ENCODE peak calls at places on chromosome 9, in ten cellular contexts. W, X, R, H, I, P, J, V, U and G are unnamed samples. For H3K4me1, the result is how much of the 10 kb centered on the place peaks cover.

GRCh38 chr9:81848472-81848871 is 79.8 kb upstream of the SPATA31D4 start:
- DNase-seq in H (no peak), P (no peak), W (no peak), J (no peak), I (no peak), V (no peak), U (no peak), R (no peak), X (no peak), G (no peak)

GRCh38 chr9:86464242-86464641 is 110.0 kb upstream of the TUT7 start:
- DNase-seq in V (no peak), W (no peak), P (no peak), R (no peak), H (no peak), I (no peak), X (no peak), U (no peak), J (no peak), G (no peak)

GRCh38 chr9:3980771-3981170 is 319.1 kb downstream of the GLIS3 start:
- DNase-seq in U (no peak), J (no peak), H (no peak), X (no peak), R (no peak), V (no peak), I (peak), W (no peak), P (no peak), G (no peak)

GRCh38 chr9:113720495-113720894 is 155.6 kb upstream of the ZNF618 start:
- DNase-seq in V (no peak), I (no peak), P (no peak), X (no peak), U (no peak), J (no peak), W (no peak), H (no peak), R (no peak), G (no peak)

GRCh38 chr9:113375057-113376023 is 1.4 kb downstream of the HDHD3 start:
- DNase-seq in U (no peak), I (no peak), P (no peak), V (no peak), H (peak), W (no peak), J (no peak), R (no peak), X (no peak), G (no peak)

GRCh38 chr9:28363180-28363579 is 789.9 kb upstream of the C9orf72 start:
- DNase-seq in X (no peak), W (no peak), R (no peak), H (no peak), P (no peak), I (no peak), J (no peak), U (no peak), V (no peak), G (no peak)

GRCh38 chr9:93827545-93828330 is 127.4 kb downstream of the BARX1 start:
- DNase-seq in W (peak), R (no peak), P (no peak), V (no peak), U (peak), X (peak), J (peak), H (peak), I (peak), G (peak)

GRCh38 chr9:4573634-4574391 is 83.5 kb downstream of the SLC1A1 start:
- DNase-seq in X (no peak), H (no peak), V (no peak), J (no peak), I (no peak), W (no peak), U (no peak), P (no peak), R (no peak), G (no peak)

GRCh38 chr9:71863652-71864051 is 47.3 kb downstream of the ABHD17B start:
- DNase-seq in W (no peak), X (no peak), V (no peak), P (no peak), R (no peak), H (no peak), U (no peak), J (no peak), I (no peak), G (no peak)

GRCh38 chr9:97502222-97502983 is 937 bp downstream of the TMOD1 start:
- DNase-seq in H (no peak), W (no peak), I (no peak), X (no peak), V (no peak), P (no peak), R (no peak), U (peak), J (peak), G (no peak)

GRCh38 chr9:132044176-132044880 is 35.3 kb downstream of the MED27 start:
- DNase-seq in P (no peak), W (no peak), H (no peak), U (no peak), V (no peak), R (no peak), J (no peak), I (no peak), X (no peak), G (no peak)
- H3K27ac ChIP-seq in P (no peak), W (no peak), H (no peak), U (no peak), V (no peak), R (no peak), J (no peak), I (no peak), X (no peak), G (no peak)

DNA sequence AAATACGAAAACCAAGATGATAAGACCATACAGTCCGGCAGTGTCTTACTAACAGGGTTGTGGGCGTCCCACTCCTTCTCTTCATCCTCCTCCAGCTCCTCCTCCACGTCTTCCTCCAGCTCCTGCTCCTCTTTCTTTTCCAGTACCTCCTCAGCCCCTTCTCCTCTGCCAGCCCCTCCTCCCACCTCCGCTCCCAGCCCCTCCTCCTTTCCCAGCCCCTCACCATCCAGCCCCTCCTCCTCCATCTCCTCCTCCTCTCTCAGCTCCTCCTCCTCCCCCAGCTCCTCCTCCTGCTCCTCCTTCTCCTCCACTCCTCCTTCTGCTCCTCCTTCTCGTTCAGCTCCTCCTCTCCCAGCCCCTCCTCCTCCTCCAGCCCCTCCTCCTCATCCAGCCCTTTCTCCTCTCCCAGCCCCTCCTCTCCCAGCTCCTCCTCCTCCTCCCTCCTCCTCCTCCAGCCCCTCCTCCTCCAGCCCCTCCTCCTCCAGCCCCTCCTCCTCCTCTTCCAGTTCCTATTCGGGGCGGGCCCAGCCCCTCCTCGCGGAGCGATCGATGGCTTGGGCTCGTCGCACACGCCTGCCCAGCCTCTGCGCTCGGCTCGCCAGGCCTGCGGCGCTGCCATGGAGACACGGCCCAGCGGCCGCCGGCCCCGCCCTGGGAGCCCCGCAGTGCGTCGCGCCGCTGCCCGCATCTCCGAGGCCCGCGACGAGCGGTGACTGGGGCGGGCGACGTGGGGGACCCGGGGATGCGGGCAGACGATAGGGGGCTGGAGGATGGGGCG is at the start of gene BRD3OS:
- DNase-seq in X (peak), P (peak), I (peak), V (peak), J (peak), U (peak), H (peak), R (peak), W (peak), G (peak)
- H3K4me3 ChIP-seq in X (peak), P (peak), I (peak), V (peak), J (peak), U (peak), H (peak), R (peak), W (peak), G (peak)

GRCh38 chr9:33159760-33160127 is 7.4 kb downstream of the B4GALT1 start:
- DNase-seq in V (no peak), X (peak), H (peak), U (peak), I (no peak), W (no peak), R (peak), J (no peak), P (peak), G (peak)
- H3K4me1 ChIP-seq in V (half or more), X (half or more), H (half or more), U (half or more), I (under half), W (half or more), R (under half), J (half or more), P (half or more), G (under half)

DNA sequence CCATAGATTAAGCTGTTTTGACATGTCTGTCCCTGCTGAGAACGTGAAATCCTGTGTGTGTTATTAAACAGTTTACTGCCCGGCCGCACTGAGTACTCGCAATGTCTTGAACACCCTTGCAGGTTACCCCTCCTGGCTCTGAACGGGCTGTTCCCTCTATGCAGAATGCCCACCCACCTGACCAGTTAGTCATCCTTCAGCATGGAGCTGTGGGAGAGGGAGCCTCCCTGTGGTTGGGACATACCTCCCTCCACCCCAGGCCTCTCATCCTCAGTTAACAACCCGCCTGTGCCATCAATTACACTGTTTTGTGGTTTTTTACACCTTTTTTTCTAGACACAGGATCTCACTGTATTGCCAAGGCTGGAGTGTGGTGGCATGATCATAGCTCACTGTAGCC is 26.0 kb downstream of the TJP2 start:
- DNase-seq in V (no peak), R (no peak), P (no peak), W (no peak), I (no peak), X (no peak), J (no peak), U (no peak), H (no peak), G (no peak)
- H3K27ac ChIP-seq in V (no peak), R (no peak), P (no peak), W (no peak), I (no peak), X (no peak), J (no peak), U (no peak), H (no peak), G (no peak)

GRCh38 chr9:127783111-127783621 is 2.7 kb upstream of the CDK9 start:
- DNase-seq in H (peak), J (peak), R (peak), I (no peak), X (peak), V (peak), P (peak), W (peak), U (peak), G (peak)
- H3K4me3 ChIP-seq in H (no peak), J (no peak), R (no peak), I (no peak), X (peak), V (no peak), P (no peak), W (no peak), U (no peak), G (no peak)

DNA sequence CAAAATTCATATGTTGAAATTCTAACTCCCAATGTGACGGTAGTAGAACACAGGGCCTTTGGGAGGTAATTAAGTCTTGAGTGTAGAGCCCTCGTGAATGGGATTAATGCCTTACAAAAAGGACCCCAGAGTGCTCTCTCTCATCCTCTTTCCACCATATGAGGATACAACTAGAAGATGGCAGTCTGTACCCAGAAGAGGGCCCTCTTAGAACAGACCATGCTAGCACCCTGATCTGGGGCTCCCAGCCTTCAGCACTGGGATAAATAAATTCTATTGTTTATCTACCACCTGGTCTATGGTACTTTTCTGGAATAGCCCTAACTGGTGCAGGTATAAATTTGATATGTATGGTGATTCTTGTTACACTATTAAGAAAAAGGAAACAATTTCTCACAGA is 332.3 kb downstream of the BRINP1 start:
- DNase-seq in R (no peak), P (no peak), J (no peak), V (no peak), X (no peak), I (no peak), H (no peak), U (no peak), W (no peak), G (no peak)
- H3K4me1 ChIP-seq in R (under half), P (under half), J (under half), V (under half), X (under half), I (under half), H (under half), U (under half), W (under half), G (under half)

DNA sequence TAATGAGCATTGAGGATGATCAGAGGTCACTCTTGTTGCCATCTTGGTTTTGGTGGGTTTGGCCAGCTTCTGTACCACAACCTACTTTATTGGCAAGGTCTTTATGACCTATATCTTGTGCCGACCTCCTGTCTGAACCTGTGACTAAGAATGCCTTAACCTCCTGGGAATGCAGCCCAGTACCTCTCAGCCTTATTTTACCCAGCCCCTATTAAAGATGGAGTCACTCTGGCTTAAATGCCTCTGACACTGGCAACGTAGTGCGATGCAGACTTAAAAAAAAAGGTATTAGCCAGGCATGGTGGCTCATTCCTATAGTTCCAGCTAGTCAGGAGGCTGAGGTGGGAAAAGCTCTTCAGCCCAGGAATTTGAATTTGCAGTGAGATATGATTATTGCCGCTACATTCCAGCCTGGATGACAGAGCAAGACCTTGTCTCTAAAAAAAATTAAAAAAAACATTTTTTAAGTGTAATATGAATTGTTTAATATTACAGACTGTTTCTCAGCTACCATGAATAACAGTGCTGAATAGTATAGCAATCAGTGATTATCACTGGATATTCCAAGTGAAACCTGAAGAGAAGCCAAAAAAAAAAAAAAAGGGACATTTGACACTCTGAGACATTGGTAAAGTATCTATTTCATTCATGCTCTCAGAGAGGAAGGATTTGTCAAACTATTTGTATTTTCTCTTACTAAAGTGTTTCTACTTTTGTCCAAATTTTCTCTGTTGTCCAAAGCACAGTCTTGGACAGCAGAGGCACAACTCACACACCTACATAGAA is 18.3 kb upstream of the STOM start:
- DNase-seq in I (no peak), P (no peak), X (no peak), R (no peak), W (no peak), H (no peak), U (no peak), J (no peak), V (no peak), G (no peak)
- H3K27ac ChIP-seq in I (no peak), P (no peak), X (no peak), R (no peak), W (no peak), H (no peak), U (no peak), J (no peak), V (no peak), G (no peak)

GRCh38 chr9:105651806-105652205 is 10.5 kb upstream of the TAL2 start:
- DNase-seq in I (no peak), W (no peak), X (no peak), V (no peak), J (no peak), R (no peak), U (no peak), H (no peak), P (no peak), G (no peak)

GRCh38 chr9:105647595-105648349 is 14.5 kb upstream of the TAL2 start:
- DNase-seq in H (no peak), U (no peak), I (peak), X (no peak), W (no peak), R (no peak), V (no peak), P (no peak), J (no peak), G (no peak)

GRCh38 chr9:105643795-105644194 is 18.5 kb upstream of the TAL2 start:
- DNase-seq in U (no peak), P (no peak), H (no peak), I (no peak), W (no peak), V (no peak), J (no peak), R (no peak), X (no peak), G (no peak)

DNA sequence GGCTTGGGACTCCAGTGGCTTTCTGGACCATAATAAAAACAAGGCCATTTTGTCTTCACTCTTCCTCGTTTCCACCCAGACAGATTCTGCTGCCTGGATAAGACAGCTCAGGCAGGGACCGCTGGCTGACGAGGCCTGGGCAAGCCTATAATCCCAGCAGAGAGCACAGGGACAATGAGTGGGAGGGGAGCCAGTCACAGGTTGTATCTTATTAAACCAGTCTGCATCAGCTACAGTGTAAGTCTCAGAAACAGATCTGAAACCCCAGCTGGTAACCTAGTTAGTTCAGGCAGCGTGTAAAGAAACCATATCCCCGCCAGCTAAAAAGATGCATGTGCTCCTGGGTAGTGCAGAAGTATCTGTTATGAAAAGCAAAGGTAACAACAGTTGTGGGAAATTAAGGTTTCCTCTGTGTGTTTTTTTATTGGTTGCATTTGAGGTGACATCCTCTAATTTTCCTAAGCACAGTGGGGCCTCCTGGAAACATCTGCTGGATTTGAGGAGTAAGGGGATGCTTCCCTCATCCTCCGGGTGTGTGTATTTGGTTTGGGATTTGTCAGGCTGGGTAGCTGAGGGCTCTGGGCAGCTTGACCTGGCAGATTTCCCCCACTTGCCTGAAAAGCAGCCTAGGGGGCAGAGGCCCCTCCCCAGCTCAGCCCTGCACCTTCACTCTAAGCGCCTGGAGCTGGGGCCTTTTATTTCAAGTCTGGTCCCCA is 15.2 kb upstream of the TAL2 start:
- DNase-seq in V (no peak), W (no peak), X (no peak), U (no peak), H (no peak), P (no peak), J (no peak), I (no peak), R (no peak), G (no peak)
- H3K4me3 ChIP-seq in V (no peak), W (no peak), X (no peak), U (no peak), H (no peak), P (no peak), J (no peak), I (no peak), R (no peak), G (no peak)

GRCh38 chr9:34734720-34735119 is 24.8 kb upstream of the CCL21 start:
- DNase-seq in V (no peak), H (no peak), J (no peak), W (no peak), X (no peak), U (no peak), P (no peak), R (no peak), I (no peak), G (no peak)

GRCh38 chr9:34732886-34733285 is 22.9 kb upstream of the CCL21 start:
- DNase-seq in R (no peak), W (no peak), V (no peak), U (no peak), J (no peak), H (no peak), I (no peak), P (no peak), X (no peak), G (no peak)

GRCh38 chr9:34737677-34738260 is 27.8 kb upstream of the CCL21 start:
- DNase-seq in P (no peak), X (no peak), H (no peak), W (no peak), U (no peak), R (no peak), V (no peak), I (no peak), J (no peak), G (no peak)

GRCh38 chr9:34732478-34732877 is 22.5 kb upstream of the CCL21 start:
- DNase-seq in W (no peak), V (no peak), R (no peak), I (no peak), U (no peak), H (no peak), X (no peak), J (no peak), P (no peak), G (no peak)
- H3K4me1 ChIP-seq in W (under half), V (under half), R (under half), I (under half), U (under half), H (under half), X (under half), J (under half), P (under half), G (under half)